ENCODE peak calls at places on chromosome 12, in eight cellular contexts. P, Y, C, D, X, K, O and J are unnamed samples. For H3K4me1, the result is how much of the 10 kb centered on the place peaks cover.

GRCh38 chr12:91994208-91994797 is 151.3 kb downstream of the BTG1 start:
- DNase-seq in D (no peak), X (no peak), C (no peak), Y (no peak), P (no peak), K (no peak), O (no peak), J (no peak)

GRCh38 chr12:20367731-20368652 is at the start of gene PDE3A:
- DNase-seq in X (peak), C (no peak), O (peak), K (peak), D (peak), P (peak), Y (peak), J (no peak)

GRCh38 chr12:20523658-20524057 is 155.3 kb downstream of the PDE3A start:
- DNase-seq in D (no peak), O (no peak), K (no peak), C (no peak), P (no peak), Y (peak), X (no peak), J (no peak)

GRCh38 chr12:105706321-105706972 is 376.0 kb downstream of the C12orf75 start:
- DNase-seq in O (no peak), C (no peak), D (no peak), K (peak), X (no peak), Y (peak), P (no peak), J (no peak)

GRCh38 chr12:99916555-99916954 is 68.2 kb downstream of the ANKS1B start:
- DNase-seq in P (no peak), X (no peak), D (no peak), K (no peak), O (no peak), Y (no peak), C (no peak), J (no peak)

GRCh38 chr12:69196302-69197288 is 42.8 kb upstream of the CPSF6 start:
- DNase-seq in P (no peak), K (no peak), X (no peak), C (no peak), O (no peak), D (peak), Y (peak), J (no peak)

GRCh38 chr12:23221926-23222325 is 597.0 kb downstream of the ETNK1 start:
- DNase-seq in D (no peak), X (no peak), P (no peak), O (no peak), K (no peak), C (no peak), Y (no peak), J (no peak)

GRCh38 chr12:3035815-3036702 is 41.1 kb upstream of the TSPAN9 start:
- DNase-seq in K (peak), C (no peak), Y (peak), P (no peak), O (no peak), D (no peak), X (no peak), J (no peak)

GRCh38 chr12:87015352-87015751 is 759.2 kb upstream of the MGAT4C start:
- DNase-seq in P (no peak), O (no peak), Y (no peak), D (no peak), X (no peak), C (no peak), K (no peak), J (no peak)

GRCh38 chr12:18148961-18149360 is 59.0 kb upstream of the RERGL start:
- DNase-seq in D (no peak), C (no peak), Y (no peak), K (no peak), X (no peak), P (no peak), O (no peak), J (no peak)

GRCh38 chr12:3962661-3963483 is 89.7 kb upstream of the PARP11 start:
- DNase-seq in Y (no peak), D (no peak), P (no peak), X (no peak), K (peak), O (no peak), C (peak), J (no peak)

GRCh38 chr12:96986883-96987523 is 79.9 kb downstream of the NEDD1 start:
- DNase-seq in O (no peak), D (no peak), X (no peak), C (no peak), Y (peak), P (no peak), K (no peak), J (no peak)

GRCh38 chr12:130742112-130742511 is 26.0 kb upstream of the RIMBP2 start:
- DNase-seq in D (no peak), X (no peak), Y (no peak), K (no peak), O (no peak), P (no peak), C (no peak), J (no peak)

GRCh38 chr12:31772186-31772585 is 43.4 kb upstream of the AMN1 start:
- DNase-seq in P (no peak), Y (no peak), X (no peak), C (no peak), O (no peak), K (no peak), D (no peak), J (no peak)
- TF ChIP-seq POLR2A in P (no peak), Y (no peak), X (no peak), C (no peak), O (no peak), K (no peak), D (no peak), J (no peak)

GRCh38 chr12:88306471-88307069 is 164.5 kb downstream of the TMTC3 start:
- DNase-seq in X (no peak), O (no peak), C (no peak), D (no peak), Y (no peak), K (no peak), P (no peak), J (no peak)
- H3K4me1 ChIP-seq in X (under half), O (under half), C (under half), D (under half), Y (under half), K (under half), P (under half), J (under half)

GRCh38 chr12:21941522-21942376 is 523 bp upstream of the ABCC9 start:
- DNase-seq in K (peak), Y (peak), O (peak), X (peak), C (no peak), D (peak), P (no peak), J (no peak)
- H3K4me3 ChIP-seq in K (peak), Y (peak), O (peak), X (peak), C (peak), D (peak), P (peak), J (peak)

DNA sequence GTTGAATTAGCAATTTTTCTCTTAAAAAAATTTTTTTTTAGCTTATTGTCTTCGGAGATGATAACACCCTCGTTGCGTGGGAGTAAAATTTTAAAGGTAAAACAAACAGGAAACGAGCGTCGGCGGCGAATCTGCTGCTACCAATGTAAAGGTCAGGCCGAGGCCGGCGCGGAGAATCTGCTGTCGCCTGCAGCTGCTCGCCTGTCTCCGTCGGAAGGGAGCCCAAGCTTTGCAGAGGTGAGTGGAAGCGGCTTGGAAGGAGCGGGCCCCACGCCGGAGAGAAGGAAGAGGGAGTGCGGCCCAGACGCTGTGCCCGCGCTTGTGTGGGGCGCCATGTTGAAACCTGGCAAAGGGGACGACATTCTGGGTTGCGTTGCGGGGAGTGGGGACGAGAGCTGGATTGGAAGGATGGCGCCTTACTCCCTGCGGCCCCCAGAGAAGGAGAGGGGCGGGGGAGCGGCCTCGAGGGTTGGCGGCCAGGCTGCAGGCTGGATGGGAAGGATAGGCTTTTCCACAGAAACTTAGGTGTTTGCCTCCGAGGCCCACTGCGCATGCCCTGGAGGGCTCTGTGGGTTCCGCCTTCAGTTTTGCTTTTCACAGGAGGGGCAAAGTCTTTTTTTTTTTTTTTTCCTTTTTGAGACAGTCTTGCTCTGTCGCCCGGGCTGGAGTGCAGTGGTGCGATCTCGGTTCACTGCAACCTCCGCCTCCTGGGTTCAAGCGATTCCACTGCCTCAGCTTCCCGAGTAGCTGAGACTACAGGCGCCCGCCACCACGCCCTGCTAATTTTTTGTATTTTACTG is at the start of gene SNRNP35:
- DNase-seq in C (peak), Y (peak), X (peak), D (peak), O (peak), K (peak), P (peak), J (no peak)
- TF ChIP-seq POLR2A in C (no peak), Y (peak), X (no peak), D (peak), O (no peak), K (no peak), P (no peak), J (no peak)

DNA sequence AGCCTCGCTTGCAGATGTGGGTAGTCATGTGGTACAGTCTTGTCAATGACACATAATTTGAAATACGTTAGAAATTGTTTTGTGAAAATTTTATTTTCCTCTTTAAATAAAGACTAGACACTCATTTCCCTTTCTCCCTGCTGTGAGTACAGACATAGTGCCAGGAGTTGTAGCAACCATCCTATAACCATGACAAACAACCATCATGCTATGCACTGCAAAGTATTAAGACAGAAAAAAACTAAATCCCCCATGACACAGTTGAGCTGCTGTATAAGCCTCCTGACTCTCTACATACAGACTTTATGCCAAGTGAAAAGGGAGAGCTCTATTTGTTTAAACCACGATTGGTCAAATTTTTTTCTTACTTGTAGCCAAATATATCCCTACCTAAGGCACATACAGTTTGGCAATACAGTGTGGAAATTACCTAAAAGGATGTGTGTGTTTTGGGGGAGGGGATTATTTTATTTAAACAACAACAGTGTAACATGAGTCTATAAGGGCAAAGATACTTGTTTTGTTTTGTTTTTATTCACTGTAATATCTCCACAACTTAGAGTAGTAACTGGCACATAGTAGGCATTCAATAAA is 45.0 kb upstream of the KRR1 start:
- DNase-seq in O (no peak), D (no peak), X (no peak), K (no peak), P (no peak), C (no peak), Y (no peak), J (no peak)
- H3K4me1 ChIP-seq in O (under half), D (under half), X (under half), K (under half), P (under half), C (under half), Y (under half), J (under half)

GRCh38 chr12:54195736-54196347 is 7.1 kb upstream of the SMUG1 start:
- DNase-seq in Y (peak), C (peak), D (no peak), O (no peak), P (no peak), K (no peak), X (no peak), J (no peak)
- H3K4me3 ChIP-seq in Y (no peak), C (peak), D (no peak), O (no peak), P (no peak), K (no peak), X (no peak), J (no peak)

GRCh38 chr12:31715283-31715825 is 13.5 kb downstream of the AMN1 start:
- DNase-seq in D (no peak), O (no peak), Y (peak), K (no peak), X (no peak), P (no peak), C (no peak), J (no peak)
- TF ChIP-seq POLR2A in D (no peak), O (no peak), Y (no peak), K (no peak), X (no peak), P (no peak), C (no peak), J (no peak)

GRCh38 chr12:107330901-107331431 is 237.6 kb upstream of the CRY1 start:
- DNase-seq in P (no peak), C (no peak), Y (no peak), O (no peak), K (no peak), X (no peak), D (no peak), J (no peak)
- H3K4me1 ChIP-seq in P (under half), C (under half), Y (under half), O (under half), K (under half), X (under half), D (under half), J (under half)

GRCh38 chr12:76081909-76082308 is 2.6 kb downstream of the NAP1L1 start:
- DNase-seq in C (no peak), Y (no peak), X (no peak), K (no peak), O (no peak), D (no peak), P (no peak), J (no peak)
- H3K4me3 ChIP-seq in C (no peak), Y (no peak), X (no peak), K (no peak), O (no peak), D (no peak), P (no peak), J (no peak)

DNA sequence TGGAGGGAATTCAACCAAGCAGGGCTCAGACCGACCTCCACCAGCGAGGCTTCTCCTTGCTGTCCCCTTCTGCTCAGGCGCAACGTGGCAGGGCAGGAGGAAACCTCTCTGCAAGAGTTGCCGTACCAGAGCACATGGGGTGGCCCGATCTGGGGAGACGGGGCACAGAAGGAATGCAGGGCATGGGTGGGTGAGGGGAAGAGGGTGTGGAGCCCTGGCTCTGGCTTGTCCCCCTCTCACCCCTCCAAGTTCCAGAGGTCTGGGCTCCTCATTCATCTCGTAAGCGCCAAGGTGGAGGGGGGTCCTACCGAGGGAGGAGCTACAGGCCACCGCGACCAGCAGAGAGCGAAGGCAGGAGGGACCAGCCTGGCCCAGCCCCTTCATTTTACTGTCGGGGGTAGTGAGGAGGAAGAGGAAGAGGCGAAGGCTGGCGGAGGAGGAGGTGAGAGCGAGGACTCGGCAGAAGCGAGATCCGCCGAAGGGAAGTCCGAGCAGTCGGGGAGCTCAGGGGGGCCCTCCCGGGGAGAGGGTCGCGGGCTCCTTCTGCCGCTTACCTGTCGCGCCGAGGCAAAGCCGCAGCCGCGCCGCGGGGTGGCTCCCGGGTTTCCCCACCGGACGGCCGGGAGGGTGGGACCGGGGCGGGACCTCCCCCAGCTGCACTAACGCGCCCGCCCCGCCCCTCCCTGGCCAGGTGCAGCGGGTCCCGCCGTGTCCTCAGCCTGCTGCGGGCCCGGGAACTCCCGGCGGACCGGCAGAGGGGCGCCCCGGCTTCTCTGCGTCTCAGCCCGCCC is at the start of gene GALNT6:
- DNase-seq in X (no peak), D (peak), Y (no peak), P (no peak), K (peak), O (no peak), C (peak), J (no peak)
- TF ChIP-seq POLR2A in X (no peak), D (peak), Y (no peak), P (no peak), K (no peak), O (no peak), C (peak), J (no peak)